ENCODE peak calls at places on chromosomes 12 and 14, in ten cellular contexts. I is Peyer's patch; L is psoas muscle; J is tibial nerve; Y is cardiac muscle cell; Z is A673; S is CD4-positive, CD25-positive, alpha-beta regulatory T cell; Q is heart right ventricle; R is pancreas; E is iPS DF 6.9. H is an unnamed sample.

GRCh38 chr14:101521978-101522377 is 39.3 kb upstream of the DIO3 start:
- DNase-seq in Y (no peak), E (no peak), L (no peak), R (no peak), S (no peak), Z (no peak), I (no peak), Q (no peak), J (no peak), H (no peak)

GRCh38 chr12:77343291-77343690 is 277.9 kb upstream of the E2F7 start:
- DNase-seq in R (no peak), Y (peak; percentile 25), Z (no peak), Q (no peak), S (no peak), E (no peak), L (no peak), J (no peak), I (no peak), H (no peak)

GRCh38 chr12:93245543-93245942 is 132.2 kb upstream of the NUDT4 start:
- DNase-seq in Z (no peak), I (peak; percentile 63), S (peak; percentile 69), R (no peak), L (no peak), Q (no peak), Y (no peak), E (no peak), J (no peak), H (no peak)

GRCh38 chr12:89529738-89530137 is 3.9 kb upstream of the POC1B start:
- DNase-seq in L (no peak), J (no peak), S (peak; percentile 71), Z (peak; percentile 76), E (no peak), Q (no peak), R (no peak), Y (peak; percentile 72), I (no peak), H (no peak)

GRCh38 chr12:54005853-54006699 is 2.7 kb upstream of the HOXC8 start:
- DNase-seq in S (peak; percentile 73), E (no peak), Z (peak; percentile 86), Q (peak; percentile 85), L (peak; percentile 95), I (peak; percentile 91), R (peak; percentile 75), J (peak; percentile 92), Y (peak; percentile 85), H (peak; percentile 88)

GRCh38 chr14:75752907-75753594 is 92.0 kb downstream of the TTLL5 start:
- DNase-seq in Y (peak; percentile 38), E (no peak), J (no peak), L (no peak), Z (no peak), Q (no peak), S (no peak), I (no peak), R (no peak), H (no peak)

GRCh38 chr14:101022121-101022520 is 118.6 kb upstream of the RTL1 start:
- DNase-seq in R (peak; percentile 5), E (no peak), Z (no peak), S (no peak), I (no peak), Q (no peak), L (no peak), Y (peak; percentile 4), J (no peak), H (no peak)

GRCh38 chr12:88185988-88186387 is 43.9 kb downstream of the TMTC3 start:
- DNase-seq in R (no peak), L (no peak), Z (peak; percentile 22), S (no peak), I (no peak), Y (peak; percentile 46), E (no peak), J (no peak), Q (no peak), H (no peak)

GRCh38 chr12:14619731-14620501 is 52.2 kb upstream of the PLBD1 start:
- DNase-seq in J (no peak), S (no peak), Y (no peak), E (no peak), R (peak; percentile 27), L (no peak), I (no peak), Q (no peak), Z (no peak), H (no peak)

GRCh38 chr14:23568021-23568599 is 519 bp upstream of the AP1G2 start:
- DNase-seq in J (no peak), E (no peak), Z (no peak), Y (no peak), L (no peak), S (no peak), I (no peak), Q (no peak), R (no peak), H (no peak)

GRCh38 chr12:52603314-52603713 is 2.1 kb upstream of the KRT72 start:
- DNase-seq in I (no peak), Q (no peak), Y (no peak), E (no peak), S (no peak), R (no peak), L (no peak), J (no peak), Z (no peak), H (no peak)

DNA sequence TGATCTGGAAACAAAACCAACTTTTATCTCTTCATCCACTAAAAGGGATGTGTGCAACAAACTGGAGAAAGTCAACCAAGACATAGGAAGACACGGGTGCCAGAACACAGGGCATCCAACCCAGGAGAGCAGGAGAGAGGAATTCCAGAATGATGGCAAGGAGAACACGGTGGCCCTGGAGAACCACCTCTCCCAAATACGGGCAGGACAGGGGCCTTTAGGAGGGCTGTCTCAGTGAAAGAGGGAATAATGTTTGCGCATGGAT is 93.4 kb upstream of the EGLN3 start:
- DNase-seq in R (no peak), E (no peak), Z (no peak), J (no peak), Q (no peak), Y (no peak), L (no peak), I (no peak), S (no peak), H (no peak)
- H3K27ac ChIP-seq in R (no peak overlapping the region), E (no peak overlapping the region), Z (no peak overlapping the region), J (no peak overlapping the region), Q (no peak overlapping the region), Y (no peak overlapping the region), L (no peak overlapping the region), I (no peak overlapping the region), S (no peak overlapping the region), H (no peak overlapping the region)

GRCh38 chr12:29578731-29579130 is 81.2 kb upstream of the OVCH1 start:
- DNase-seq in R (no peak), J (no peak), Z (no peak), Y (no peak), S (no peak), E (no peak), L (no peak), I (no peak), Q (no peak), H (no peak)

GRCh38 chr12:29581641-29582040 is 84.2 kb upstream of the OVCH1 start:
- DNase-seq in R (no peak), E (no peak), Q (no peak), I (no peak), J (no peak), Z (no peak), L (no peak), S (no peak), Y (no peak), H (no peak)

GRCh38 chr12:29582156-29582555 is 84.7 kb upstream of the OVCH1 start:
- DNase-seq in R (no peak), S (no peak), Y (no peak), Z (no peak), I (no peak), L (no peak), Q (no peak), E (no peak), J (no peak), H (no peak)

GRCh38 chr12:29580971-29581370 is 83.5 kb upstream of the OVCH1 start:
- DNase-seq in S (no peak), L (no peak), J (no peak), Y (no peak), R (no peak), Z (no peak), E (no peak), I (no peak), Q (no peak), H (no peak)

DNA sequence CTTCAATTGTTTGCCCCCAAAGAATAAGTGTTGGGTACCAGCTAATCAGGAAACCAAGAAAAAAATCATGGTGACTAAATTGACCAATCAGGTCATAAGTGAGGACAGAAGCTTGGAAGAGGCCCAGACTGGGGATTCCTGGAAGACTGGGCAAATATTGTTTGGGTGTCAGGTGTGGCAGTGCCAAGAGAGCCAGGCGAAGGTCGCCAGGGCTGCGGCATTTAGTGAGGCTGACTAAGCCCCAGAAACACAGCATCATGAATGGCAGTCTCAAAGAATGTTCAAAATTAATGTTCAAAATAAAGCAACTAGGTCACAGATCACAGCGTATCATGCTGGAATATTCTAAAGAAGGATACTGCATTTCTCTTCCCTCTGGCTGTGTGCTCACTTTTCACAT is 85.2 kb upstream of the OVCH1 start:
- DNase-seq in J (no peak), R (no peak), E (no peak), Y (no peak), Z (no peak), S (no peak), L (no peak), Q (peak; percentile 23), I (no peak), H (no peak)
- H3K4me1 ChIP-seq in J (peaks cover 21% of the 10 kb centered on the region), R (no peaks in the 10 kb centered on the region), E (no peaks in the 10 kb centered on the region), Y (no peaks in the 10 kb centered on the region), Z (no peaks in the 10 kb centered on the region), S (no peaks in the 10 kb centered on the region), L (peaks cover 24% of the 10 kb centered on the region), Q (peaks cover 56% of the 10 kb centered on the region), I (no peaks in the 10 kb centered on the region), H (peaks cover 4% of the 10 kb centered on the region)

GRCh38 chr14:99752486-99753121 is 40.6 kb upstream of the EML1 start:
- DNase-seq in I (no peak), R (no peak), Z (no peak), E (no peak), Q (no peak), Y (peak; percentile 54), J (no peak), L (no peak), S (no peak), H (no peak)
- H3K4me3 ChIP-seq in I (no peak overlapping the region), R (no peak overlapping the region), Z (no peak overlapping the region), E (no peak overlapping the region), Q (no peak overlapping the region), Y (no peak overlapping the region), J (no peak overlapping the region), L (no peak overlapping the region), S (no peak overlapping the region), H (no peak overlapping the region)

DNA sequence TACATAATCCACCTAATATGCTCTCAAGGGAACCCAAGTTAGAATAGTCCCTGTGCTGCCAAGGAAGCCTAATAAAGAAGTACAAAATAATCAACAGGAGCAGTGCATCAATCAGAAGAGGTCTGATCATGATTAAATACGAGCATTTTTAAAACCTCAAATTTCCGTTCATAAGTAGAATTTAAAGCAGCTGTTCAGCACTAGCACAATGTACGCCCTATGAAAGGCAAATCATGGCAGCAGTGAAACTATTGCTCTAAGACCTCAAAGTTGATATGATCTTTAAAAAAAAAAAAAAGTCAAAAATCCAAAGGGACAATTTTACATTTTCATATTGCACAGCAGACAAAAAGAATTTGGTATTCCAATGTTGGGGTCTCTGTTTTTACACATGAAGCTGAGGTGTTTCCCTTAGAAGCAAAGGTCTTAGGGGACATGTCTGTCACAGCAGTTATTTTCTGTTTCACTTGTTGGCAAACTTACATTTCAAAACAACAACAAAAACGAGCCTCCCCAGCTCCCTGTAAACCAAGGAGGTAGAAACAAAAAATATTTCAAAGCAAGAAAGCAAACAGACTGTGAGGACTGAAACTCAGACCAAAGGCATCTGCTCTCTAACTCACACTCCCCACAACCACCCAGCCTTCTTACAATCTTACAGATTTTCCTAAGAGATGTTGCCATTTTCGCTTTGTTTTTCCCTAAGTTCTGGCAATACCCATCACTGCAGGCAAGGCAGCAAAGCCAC is 28.2 kb downstream of the SOX5 start:
- DNase-seq in J (no peak), R (no peak), Z (no peak), Q (no peak), S (no peak), Y (peak; percentile 4), I (no peak), E (no peak), L (no peak), H (no peak)
- H3K27ac ChIP-seq in J (peak overlapping the region; percentile 74), R (no peak overlapping the region), Z (no peak overlapping the region), Q (peak overlapping the region; percentile 38), S (no peak overlapping the region), Y (no peak overlapping the region), I (no peak overlapping the region), E (no peak overlapping the region), L (no peak overlapping the region), H (no peak overlapping the region)

H was measured in lung.